ENCODE peak calls at places on chromosomes 1 and 21, in ten cellular contexts. One of them, this sample, is unnamed.

GRCh38 chr1:58397187-58397820 is 149.2 kb downstream of the OMA1 start:
- DNase-seq in A549: peak; percentile 5
- DNase-seq in HuH-7.5: no peak
- DNase-seq in NCI-H1105 treated with DMSO at 0.1 percent for 48 hours: no peak
- DNase-seq in Caki2: no peak
- DNase-seq in EL: peak; percentile 93
- DNase-seq in HEK293T: no peak
- DNase-seq in PC-3: no peak
- DNase-seq in foreskin fibroblast: peak; percentile 84
- DNase-seq in ELF-1: peak; percentile 72
- DNase-seq in this sample: peak; percentile 41

GRCh38 chr1:58119971-58120370 is 426.6 kb downstream of the OMA1 start:
- DNase-seq in PC-3: no peak
- DNase-seq in NCI-H1105 treated with DMSO at 0.1 percent for 48 hours: no peak
- DNase-seq in ELF-1: no peak
- DNase-seq in A549: no peak
- DNase-seq in Caki2: no peak
- DNase-seq in foreskin fibroblast: no peak
- DNase-seq in EL: no peak
- DNase-seq in HuH-7.5: no peak
- DNase-seq in HEK293T: no peak
- DNase-seq in this sample: no peak

GRCh38 chr21:44925027-44925755 is 4.5 kb upstream of the ITGB2 start:
- DNase-seq in foreskin fibroblast: peak; percentile 58
- DNase-seq in ELF-1: no peak
- DNase-seq in HEK293T: no peak
- DNase-seq in PC-3: peak; percentile 45
- DNase-seq in Caki2: peak; percentile 17
- DNase-seq in NCI-H1105 treated with DMSO at 0.1 percent for 48 hours: no peak
- DNase-seq in EL: no peak
- DNase-seq in A549: no peak
- DNase-seq in HuH-7.5: no peak
- DNase-seq in this sample: no peak

GRCh38 chr1:43274804-43275180 is 5.0 kb downstream of the TMEM125 start:
- DNase-seq in NCI-H1105 treated with DMSO at 0.1 percent for 48 hours: no peak
- DNase-seq in ELF-1: no peak
- DNase-seq in PC-3: no peak
- DNase-seq in HEK293T: no peak
- DNase-seq in A549: no peak
- DNase-seq in Caki2: no peak
- DNase-seq in HuH-7.5: no peak
- DNase-seq in foreskin fibroblast: no peak
- DNase-seq in EL: no peak
- DNase-seq in this sample: no peak

GRCh38 chr1:63721531-63722189 is 52.2 kb upstream of the ROR1 start:
- DNase-seq in NCI-H1105 treated with DMSO at 0.1 percent for 48 hours: peak; percentile 55
- DNase-seq in A549: no peak
- DNase-seq in PC-3: peak; percentile 48
- DNase-seq in HEK293T: no peak
- DNase-seq in HuH-7.5: no peak
- DNase-seq in foreskin fibroblast: peak; percentile 58
- DNase-seq in EL: peak; percentile 53
- DNase-seq in ELF-1: no peak
- DNase-seq in Caki2: peak; percentile 55
- DNase-seq in this sample: peak; percentile 39

GRCh38 chr1:40475268-40475667 is 1.8 kb upstream of the ZFP69 start:
- DNase-seq in HuH-7.5: no peak
- DNase-seq in PC-3: no peak
- DNase-seq in HEK293T: no peak
- DNase-seq in Caki2: no peak
- DNase-seq in A549: no peak
- DNase-seq in EL: no peak
- DNase-seq in ELF-1: no peak
- DNase-seq in foreskin fibroblast: no peak
- DNase-seq in NCI-H1105 treated with DMSO at 0.1 percent for 48 hours: no peak
- DNase-seq in this sample: no peak

GRCh38 chr1:206693029-206693428 is 8.3 kb downstream of the MAPKAPK2 start:
- DNase-seq in NCI-H1105 treated with DMSO at 0.1 percent for 48 hours: no peak
- DNase-seq in foreskin fibroblast: peak; percentile 87
- DNase-seq in HEK293T: no peak
- DNase-seq in ELF-1: peak; percentile 14
- DNase-seq in Caki2: no peak
- DNase-seq in HuH-7.5: no peak
- DNase-seq in EL: peak; percentile 86
- DNase-seq in A549: no peak
- DNase-seq in PC-3: peak; percentile 29
- DNase-seq in this sample: no peak

GRCh38 chr21:45322960-45323461 is 35.3 kb upstream of the POFUT2 start:
- DNase-seq in NCI-H1105 treated with DMSO at 0.1 percent for 48 hours: no peak
- DNase-seq in Caki2: no peak
- DNase-seq in EL: peak; percentile 77
- DNase-seq in foreskin fibroblast: peak; percentile 73
- DNase-seq in HuH-7.5: no peak
- DNase-seq in ELF-1: no peak
- DNase-seq in HEK293T: no peak
- DNase-seq in A549: peak; percentile 71
- DNase-seq in PC-3: no peak
- DNase-seq in this sample: no peak

GRCh38 chr21:34109075-34109474 is 35.7 kb downstream of the MRPS6 start:
- DNase-seq in ELF-1: no peak
- DNase-seq in HEK293T: no peak
- DNase-seq in PC-3: no peak
- DNase-seq in A549: no peak
- DNase-seq in HuH-7.5: no peak
- DNase-seq in EL: no peak
- DNase-seq in NCI-H1105 treated with DMSO at 0.1 percent for 48 hours: no peak
- DNase-seq in Caki2: no peak
- DNase-seq in foreskin fibroblast: no peak
- DNase-seq in this sample: no peak

GRCh38 chr1:10056599-10056987 is 23.8 kb downstream of the UBE4B start:
- DNase-seq in foreskin fibroblast: no peak
- DNase-seq in EL: no peak
- DNase-seq in Caki2: no peak
- DNase-seq in HuH-7.5: no peak
- DNase-seq in PC-3: no peak
- DNase-seq in A549: no peak
- DNase-seq in NCI-H1105 treated with DMSO at 0.1 percent for 48 hours: no peak
- DNase-seq in HEK293T: no peak
- DNase-seq in ELF-1: no peak
- DNase-seq in this sample: no peak

GRCh38 chr1:40901886-40902633 is 39.9 kb upstream of the CITED4 start:
- DNase-seq in Caki2: peak; percentile 60
- DNase-seq in NCI-H1105 treated with DMSO at 0.1 percent for 48 hours: no peak
- DNase-seq in A549: peak; percentile 55
- DNase-seq in PC-3: peak; percentile 91
- DNase-seq in HuH-7.5: no peak
- DNase-seq in EL: peak; percentile 87
- DNase-seq in HEK293T: no peak
- DNase-seq in foreskin fibroblast: peak; percentile 90
- DNase-seq in ELF-1: peak; percentile 35
- DNase-seq in this sample: no peak

GRCh38 chr1:16087733-16088132 is 14.3 kb upstream of the FAM131C start:
- DNase-seq in ELF-1: no peak
- DNase-seq in Caki2: no peak
- DNase-seq in EL: no peak
- DNase-seq in NCI-H1105 treated with DMSO at 0.1 percent for 48 hours: no peak
- DNase-seq in HEK293T: no peak
- DNase-seq in HuH-7.5: no peak
- DNase-seq in PC-3: no peak
- DNase-seq in A549: no peak
- DNase-seq in foreskin fibroblast: no peak
- DNase-seq in this sample: no peak

GRCh38 chr1:231611851-231612250 is 14.7 kb upstream of the DISC1 start:
- DNase-seq in foreskin fibroblast: no peak
- DNase-seq in HEK293T: no peak
- DNase-seq in EL: no peak
- DNase-seq in ELF-1: no peak
- DNase-seq in A549: no peak
- DNase-seq in PC-3: no peak
- DNase-seq in NCI-H1105 treated with DMSO at 0.1 percent for 48 hours: no peak
- DNase-seq in HuH-7.5: no peak
- DNase-seq in Caki2: no peak
- DNase-seq in this sample: peak; percentile 31

GRCh38 chr1:229339086-229339485 is 3.8 kb downstream of the CCSAP start:
- DNase-seq in PC-3: no peak
- DNase-seq in EL: no peak
- DNase-seq in HEK293T: no peak
- DNase-seq in foreskin fibroblast: no peak
- DNase-seq in HuH-7.5: no peak
- DNase-seq in NCI-H1105 treated with DMSO at 0.1 percent for 48 hours: no peak
- DNase-seq in A549: no peak
- DNase-seq in ELF-1: no peak
- DNase-seq in Caki2: no peak
- DNase-seq in this sample: no peak

This sample was measured in NCI-H2171.